ENCODE peak calls at places on chromosome 17, in ten cellular contexts. D is GM12878, S is right atrium auricular region, U is cardiac muscle cell, E is OCI-LY7, Z is sigmoid colon, A is HCT116, C is mucosa of descending colon, I is PC-3, P is left ventricle myocardium inferior. Y is an unnamed sample. For H3K4me1, the result is how much of the 10 kb centered on the place peaks cover.

GRCh38 chr17:57662644-57663308 is 82.3 kb downstream of the CCDC182 start:
- DNase-seq in D (no peak), S (peak), U (peak), E (no peak), Z (peak), A (peak), C (peak), I (peak), P (peak), Y (no peak)

GRCh38 chr17:67148352-67148751 is 96.6 kb downstream of the HELZ start:
- DNase-seq in D (no peak), S (no peak), U (no peak), E (no peak), Z (no peak), A (no peak), C (no peak), I (no peak), P (no peak), Y (no peak)

GRCh38 chr17:64216030-64216384 is 47.1 kb downstream of the TEX2 start:
- DNase-seq in D (no peak), S (no peak), U (no peak), E (no peak), Z (no peak), A (no peak), C (no peak), I (no peak), P (no peak), Y (no peak)

GRCh38 chr17:1829189-1829578 is 518 bp downstream of the SMYD4 start:
- DNase-seq in D (no peak), S (no peak), U (no peak), E (peak), Z (peak), A (no peak), C (peak), I (peak), P (no peak), Y (no peak)

GRCh38 chr17:64315032-64315490 is 52.0 kb upstream of the TEX2 start:
- DNase-seq in D (no peak), S (peak), U (no peak), E (no peak), Z (peak), A (no peak), C (peak), I (no peak), P (peak), Y (no peak)

GRCh38 chr17:80024206-80024972 is 11.3 kb downstream of the TBC1D16 start:
- DNase-seq in D (no peak), S (no peak), U (no peak), E (no peak), Z (no peak), A (no peak), C (no peak), I (no peak), P (no peak), Y (no peak)

GRCh38 chr17:65041518-65041917 is 15.0 kb downstream of the GNA13 start:
- DNase-seq in D (no peak), S (no peak), U (no peak), E (no peak), Z (no peak), A (no peak), C (no peak), I (no peak), P (no peak), Y (no peak)

GRCh38 chr17:47636273-47637030 is 13.3 kb upstream of the KPNB1 start:
- DNase-seq in D (no peak), S (no peak), U (no peak), E (no peak), Z (no peak), A (no peak), C (no peak), I (no peak), P (no peak), Y (no peak)

GRCh38 chr17:79878346-79878745 is 39.1 kb upstream of the CBX4 start:
- DNase-seq in D (no peak), S (no peak), U (no peak), E (no peak), Z (no peak), A (no peak), C (peak), I (no peak), P (no peak), Y (no peak)

GRCh38 chr17:40338058-40338457 is 26.5 kb downstream of the GJD3 start:
- DNase-seq in D (no peak), S (no peak), U (no peak), E (no peak), Z (no peak), A (no peak), C (no peak), I (no peak), P (no peak), Y (no peak)

GRCh38 chr17:8606415-8606814 is 24.1 kb downstream of the MYH10 start:
- DNase-seq in D (no peak), S (no peak), U (no peak), E (no peak), Z (no peak), A (no peak), C (no peak), I (no peak), P (no peak), Y (no peak)

DNA sequence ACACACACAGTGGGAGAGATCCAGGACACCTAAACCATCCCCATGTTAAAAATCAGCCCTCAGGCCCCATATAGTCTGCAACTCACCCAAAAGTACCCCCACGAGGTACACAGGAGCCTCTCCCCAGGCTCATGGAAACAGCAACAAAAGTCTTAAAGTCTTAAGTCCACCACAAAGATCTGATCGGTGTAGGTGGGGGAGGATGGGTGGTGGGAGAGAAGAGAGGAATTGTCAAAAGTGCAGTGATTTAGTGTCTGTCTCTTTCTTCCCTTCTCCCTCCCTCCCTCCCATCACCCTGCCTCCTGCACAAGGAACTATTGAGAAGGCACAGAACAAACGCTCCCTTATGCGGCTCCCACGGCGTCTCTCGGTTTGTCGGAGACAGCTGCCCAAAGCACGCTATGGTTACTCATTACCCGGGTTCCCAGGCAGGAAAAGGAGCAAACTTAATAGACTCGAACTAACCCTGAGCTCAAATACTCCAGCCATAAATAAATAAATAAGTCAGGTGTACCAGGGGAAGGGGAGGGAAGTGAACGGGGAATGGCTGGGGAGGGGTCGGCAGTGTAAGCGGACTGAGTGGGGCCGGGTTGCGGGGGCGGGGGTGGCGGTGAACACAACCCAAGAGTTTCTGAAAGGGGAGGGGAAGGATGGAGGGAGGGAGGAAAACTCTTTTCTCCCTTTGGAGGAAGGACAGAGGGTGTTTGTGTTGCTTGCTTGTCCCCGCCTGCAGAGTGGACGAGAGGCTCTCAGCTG is 477.4 kb downstream of the SLC39A11 start:
- DNase-seq in D (no peak), S (no peak), U (peak), E (no peak), Z (no peak), A (peak), C (peak), I (peak), P (no peak), Y (no peak)
- H3K4me1 ChIP-seq in D (under half), S (under half), U (under half), E (under half), Z (under half), A (under half), C (under half), I (half or more), P (under half), Y (under half)

GRCh38 chr17:45341389-45342158 is 24.8 kb upstream of the MAP3K14 start:
- DNase-seq in D (no peak), S (peak), U (peak), E (no peak), Z (peak), A (peak), C (no peak), I (peak), P (peak), Y (peak)

GRCh38 chr17:45338023-45338781 is 21.4 kb upstream of the MAP3K14 start:
- DNase-seq in D (no peak), S (peak), U (no peak), E (no peak), Z (peak), A (no peak), C (no peak), I (no peak), P (no peak), Y (peak)

GRCh38 chr17:45342306-45342705 is 25.5 kb upstream of the MAP3K14 start:
- DNase-seq in D (no peak), S (no peak), U (no peak), E (no peak), Z (peak), A (no peak), C (no peak), I (no peak), P (no peak), Y (no peak)

GRCh38 chr17:45338996-45339535 is 22.2 kb upstream of the MAP3K14 start:
- DNase-seq in D (no peak), S (no peak), U (no peak), E (no peak), Z (peak), A (no peak), C (no peak), I (no peak), P (no peak), Y (peak)

DNA sequence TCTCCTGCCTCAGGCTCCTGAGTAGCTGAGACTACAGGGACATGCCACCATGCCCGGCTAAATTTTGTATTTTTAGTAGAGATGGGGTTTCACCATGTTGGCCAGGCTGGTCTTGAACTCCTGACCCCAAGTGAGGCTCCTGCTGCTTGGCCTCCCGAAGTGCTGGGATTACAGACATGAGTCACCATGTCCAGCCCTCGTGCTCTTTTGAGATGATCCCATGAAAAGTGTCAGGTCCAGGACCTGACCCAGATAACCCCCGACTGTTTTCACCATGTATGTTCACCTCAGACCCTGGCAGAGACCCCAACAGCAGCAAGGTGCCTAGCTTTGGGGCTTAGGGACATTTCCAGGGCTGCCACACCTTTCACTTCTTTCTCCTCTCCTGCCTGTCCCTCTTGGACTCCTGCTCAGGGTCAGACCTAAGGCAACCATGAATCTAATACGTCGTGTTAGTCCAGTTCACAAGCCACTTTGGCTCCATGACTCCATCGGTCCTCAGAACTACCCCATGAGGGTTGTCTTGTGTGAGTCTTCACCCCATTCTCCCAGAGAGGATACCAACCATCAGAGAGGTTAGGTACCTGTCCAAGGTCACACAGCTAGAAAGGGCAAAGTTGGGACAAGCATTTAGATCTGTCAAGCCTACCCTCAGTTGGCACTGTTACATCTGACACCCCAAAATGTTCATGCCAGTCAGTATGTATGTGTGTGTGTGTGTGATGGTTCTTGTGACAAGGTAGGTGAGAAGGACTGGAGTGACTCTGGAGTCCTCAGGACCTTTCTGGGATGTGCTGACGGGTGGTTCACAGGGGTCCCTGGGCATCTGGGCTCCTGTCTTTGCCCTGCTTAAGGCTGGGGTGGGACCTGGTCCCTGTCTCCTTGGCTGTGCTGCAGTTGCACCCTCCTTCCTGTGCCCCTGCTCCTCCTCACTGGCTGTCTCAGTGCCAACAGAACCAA is 23.1 kb upstream of the MAP3K14 start:
- DNase-seq in D (no peak), S (no peak), U (no peak), E (no peak), Z (peak), A (no peak), C (no peak), I (no peak), P (no peak), Y (peak)
- H3K4me3 ChIP-seq in D (no peak), S (no peak), U (no peak), E (no peak), Z (no peak), A (no peak), C (no peak), I (no peak), P (no peak), Y (no peak)

GRCh38 chr17:17741346-17742023 is 60.2 kb downstream of the RAI1 start:
- DNase-seq in D (no peak), S (no peak), U (no peak), E (no peak), Z (no peak), A (no peak), C (no peak), I (no peak), P (no peak), Y (no peak)
- TF ChIP-seq CTCF in D (no peak), S (no peak), U (peak), E (no peak), Z (peak), A (no peak), C (no peak), I (no peak), P (peak), Y (peak)

GRCh38 chr17:17206913-17207368 is 808 bp upstream of the PLD6 start:
- DNase-seq in D (no peak), S (peak), U (no peak), E (no peak), Z (no peak), A (no peak), C (no peak), I (no peak), P (no peak), Y (no peak)
- H3K4me1 ChIP-seq in D (under half), S (under half), U (under half), E (under half), Z (half or more), A (under half), C (under half), I (under half), P (under half), Y (under half)

GRCh38 chr17:76089680-76090516 is 10.9 kb downstream of the ZACN start:
- DNase-seq in D (no peak), S (no peak), U (no peak), E (no peak), Z (peak), A (no peak), C (no peak), I (no peak), P (no peak), Y (no peak)

GRCh38 chr17:76091526-76092285 is 11.9 kb downstream of the EXOC7 start:
- DNase-seq in D (no peak), S (no peak), U (no peak), E (no peak), Z (no peak), A (no peak), C (no peak), I (no peak), P (no peak), Y (no peak)

GRCh38 chr17:76090517-76091135 is 11.6 kb downstream of the ZACN start:
- DNase-seq in D (no peak), S (no peak), U (no peak), E (no peak), Z (no peak), A (no peak), C (no peak), I (no peak), P (no peak), Y (no peak)

GRCh38 chr17:76094046-76094445 is 9.5 kb downstream of the EXOC7 start:
- DNase-seq in D (no peak), S (no peak), U (no peak), E (no peak), Z (peak), A (no peak), C (no peak), I (no peak), P (no peak), Y (no peak)

GRCh38 chr17:76092526-76093413 is 10.8 kb downstream of the EXOC7 start:
- DNase-seq in D (no peak), S (no peak), U (no peak), E (no peak), Z (no peak), A (no peak), C (no peak), I (no peak), P (no peak), Y (no peak)
- H3K4me3 ChIP-seq in D (no peak), S (no peak), U (no peak), E (no peak), Z (no peak), A (no peak), C (no peak), I (no peak), P (no peak), Y (no peak)

GRCh38 chr17:81119223-81120148 is 45.8 kb upstream of the PVALEF start:
- DNase-seq in D (peak), S (peak), U (peak), E (peak), Z (peak), A (peak), C (peak), I (peak), P (peak), Y (no peak)
- TF ChIP-seq CTCF in D (no peak), S (no peak), U (peak), E (no peak), Z (no peak), A (no peak), C (no peak), I (peak), P (no peak), Y (no peak)

GRCh38 chr17:7407483-7408231 is at the start of gene NLGN2:
- DNase-seq in D (no peak), S (no peak), U (no peak), E (no peak), Z (no peak), A (no peak), C (peak), I (no peak), P (no peak), Y (no peak)

GRCh38 chr17:7405413-7405881 is 1.6 kb upstream of the TMEM256 start:
- DNase-seq in D (no peak), S (no peak), U (peak), E (no peak), Z (no peak), A (no peak), C (peak), I (no peak), P (no peak), Y (no peak)

GRCh38 chr17:7404737-7405412 is 978 bp upstream of the TMEM256 start:
- DNase-seq in D (no peak), S (peak), U (peak), E (no peak), Z (peak), A (no peak), C (peak), I (no peak), P (peak), Y (no peak)

GRCh38 chr17:7407033-7407432 is 612 bp upstream of the NLGN2 start:
- DNase-seq in D (no peak), S (no peak), U (no peak), E (no peak), Z (no peak), A (no peak), C (no peak), I (no peak), P (no peak), Y (no peak)

GRCh38 chr17:7405882-7406825 is 1.5 kb upstream of the NLGN2 start:
- DNase-seq in D (no peak), S (no peak), U (no peak), E (no peak), Z (no peak), A (no peak), C (no peak), I (no peak), P (no peak), Y (no peak)
- H3K4me1 ChIP-seq in D (under half), S (under half), U (under half), E (under half), Z (under half), A (under half), C (under half), I (under half), P (under half), Y (under half)

GRCh38 chr17:5672141-5672540 is 87.8 kb upstream of the NLRP1 start:
- DNase-seq in D (no peak), S (no peak), U (no peak), E (no peak), Z (no peak), A (no peak), C (no peak), I (no peak), P (no peak), Y (peak)

GRCh38 chr17:5680766-5681165 is 96.5 kb upstream of the NLRP1 start:
- DNase-seq in D (no peak), S (no peak), U (no peak), E (no peak), Z (no peak), A (no peak), C (no peak), I (no peak), P (no peak), Y (no peak)

GRCh38 chr17:5672815-5673430 is 88.6 kb upstream of the NLRP1 start:
- DNase-seq in D (no peak), S (no peak), U (no peak), E (no peak), Z (no peak), A (no peak), C (no peak), I (no peak), P (no peak), Y (no peak)

GRCh38 chr17:5678171-5678570 is 93.9 kb upstream of the NLRP1 start:
- DNase-seq in D (no peak), S (no peak), U (no peak), E (no peak), Z (no peak), A (no peak), C (no peak), I (no peak), P (no peak), Y (no peak)

GRCh38 chr17:5676012-5676411 is 91.7 kb upstream of the NLRP1 start:
- DNase-seq in D (peak), S (no peak), U (no peak), E (no peak), Z (no peak), A (no peak), C (no peak), I (no peak), P (no peak), Y (no peak)
- H3K4me3 ChIP-seq in D (no peak), S (no peak), U (no peak), E (no peak), Z (no peak), A (no peak), C (no peak), I (no peak), P (no peak), Y (no peak)

Y was measured in vagina.